ENCODE peak calls at places on chromosomes 7 and 10, in eight cellular contexts. I, Q, K, U, Z, F, H and T are unnamed samples.
A peak's percentile ranks its signal among the peaks of the same experiment; 100 is the strongest.

GRCh38 chr10:103836776-103837344 is 18.5 kb downstream of the SH3PXD2A start:
- DNase-seq in I (no peak), Q (no peak), K (no peak), U (no peak), Z (no peak), F (no peak), H (no peak), T (no peak)

GRCh38 chr10:122013311-122013780 is 24.4 kb downstream of the TACC2 start:
- DNase-seq in I (no peak), Q (no peak), K (no peak), U (no peak), Z (no peak), F (peak; percentile 96), H (no peak), T (no peak)

GRCh38 chr10:16948335-16948734 is 131.1 kb upstream of the RSU1 start:
- DNase-seq in I (no peak), Q (no peak), K (no peak), U (no peak), Z (no peak), F (no peak), H (no peak), T (no peak)

GRCh38 chr10:47225186-47225927 is 74.6 kb upstream of the GDF10 start:
- DNase-seq in I (no peak), Q (no peak), K (no peak), U (no peak), Z (no peak), F (no peak), H (no peak), T (peak; percentile 10)

GRCh38 chr7:1546909-1547776 is 8.9 kb downstream of the TMEM184A start:
- DNase-seq in I (no peak), Q (no peak), K (no peak), U (no peak), Z (no peak), F (no peak), H (no peak), T (no peak)

GRCh38 chr10:44416021-44416758 is 31.3 kb upstream of the CXCL12 start:
- DNase-seq in I (peak; percentile 21), Q (no peak), K (no peak), U (no peak), Z (no peak), F (no peak), H (no peak), T (peak; percentile 74)

GRCh38 chr10:36675458-36675880 is 449.9 kb upstream of the ANKRD30A start:
- DNase-seq in I (no peak), Q (no peak), K (no peak), U (no peak), Z (no peak), F (no peak), H (no peak), T (no peak)

GRCh38 chr7:11833431-11833830 is 1.4 kb upstream of the THSD7A start:
- DNase-seq in I (no peak), Q (no peak), K (no peak), U (no peak), Z (no peak), F (no peak), H (no peak), T (no peak)

GRCh38 chr7:140610204-140611165 is 30.1 kb downstream of the DENND2A start:
- DNase-seq in I (peak; percentile 34), Q (no peak), K (no peak), U (no peak), Z (no peak), F (no peak), H (no peak), T (no peak)

GRCh38 chr7:13832346-13832745 is 157.1 kb downstream of the ETV1 start:
- DNase-seq in I (no peak), Q (no peak), K (no peak), U (no peak), Z (no peak), F (no peak), H (no peak), T (no peak)

GRCh38 chr10:43287056-43288007 is 20.5 kb upstream of the RASGEF1A start:
- DNase-seq in I (no peak), Q (peak; percentile 65), K (peak; percentile 87), U (peak; percentile 85), Z (peak; percentile 66), F (no peak), H (no peak), T (no peak)

GRCh38 chr10:116221053-116221452 is 52.0 kb downstream of the GFRA1 start:
- DNase-seq in I (no peak), Q (no peak), K (no peak), U (no peak), Z (no peak), F (no peak), H (no peak), T (no peak)

GRCh38 chr7:150368098-150368883 is at the start of gene REPIN1:
- DNase-seq in I (peak; percentile 95), Q (peak; percentile 94), K (peak; percentile 96), U (peak; percentile 85), Z (peak; percentile 80), F (peak; percentile 94), H (peak; percentile 93), T (peak; percentile 98)

GRCh38 chr7:150370612-150371071 is 2.0 kb downstream of the REPIN1 start:
- DNase-seq in I (no peak), Q (no peak), K (no peak), U (no peak), Z (no peak), F (no peak), H (no peak), T (no peak)

GRCh38 chr7:150367677-150368097 is 935 bp upstream of the REPIN1 start:
- DNase-seq in I (no peak), Q (no peak), K (no peak), U (no peak), Z (no peak), F (no peak), H (no peak), T (no peak)

GRCh38 chr7:150369740-150370501 is 1.3 kb downstream of the REPIN1 start:
- DNase-seq in I (no peak), Q (no peak), K (no peak), U (no peak), Z (no peak), F (no peak), H (no peak), T (no peak)

GRCh38 chr7:150368884-150369739 is 490 bp downstream of the REPIN1 start:
- DNase-seq in I (peak; percentile 85), Q (peak; percentile 67), K (peak; percentile 67), U (peak; percentile 78), Z (peak; percentile 24), F (peak; percentile 72), H (peak; percentile 52), T (peak; percentile 39)
- TF ChIP-seq POLR2A in I (no peak), Q (peak; percentile 35), K (no peak), U (no peak), Z (no peak), F (peak; percentile 86), H (no peak), T (no peak)

GRCh38 chr10:86958831-86959736 is 685 bp downstream of the SNCG start:
- DNase-seq in I (peak; percentile 84), Q (no peak), K (peak; percentile 54), U (no peak), Z (peak; percentile 62), F (no peak), H (peak; percentile 88), T (no peak)

GRCh38 chr10:86956195-86956840 is 1.1 kb downstream of the MMRN2 start:
- DNase-seq in I (no peak), Q (no peak), K (no peak), U (no peak), Z (no peak), F (no peak), H (no peak), T (no peak)

GRCh38 chr10:86956841-86957448 is 470 bp downstream of the MMRN2 start:
- DNase-seq in I (no peak), Q (no peak), K (no peak), U (no peak), Z (no peak), F (no peak), H (no peak), T (no peak)

GRCh38 chr10:86958109-86958830 is at the start of gene SNCG:
- DNase-seq in I (no peak), Q (no peak), K (no peak), U (no peak), Z (no peak), F (no peak), H (peak; percentile 70), T (peak; percentile 30)

DNA sequence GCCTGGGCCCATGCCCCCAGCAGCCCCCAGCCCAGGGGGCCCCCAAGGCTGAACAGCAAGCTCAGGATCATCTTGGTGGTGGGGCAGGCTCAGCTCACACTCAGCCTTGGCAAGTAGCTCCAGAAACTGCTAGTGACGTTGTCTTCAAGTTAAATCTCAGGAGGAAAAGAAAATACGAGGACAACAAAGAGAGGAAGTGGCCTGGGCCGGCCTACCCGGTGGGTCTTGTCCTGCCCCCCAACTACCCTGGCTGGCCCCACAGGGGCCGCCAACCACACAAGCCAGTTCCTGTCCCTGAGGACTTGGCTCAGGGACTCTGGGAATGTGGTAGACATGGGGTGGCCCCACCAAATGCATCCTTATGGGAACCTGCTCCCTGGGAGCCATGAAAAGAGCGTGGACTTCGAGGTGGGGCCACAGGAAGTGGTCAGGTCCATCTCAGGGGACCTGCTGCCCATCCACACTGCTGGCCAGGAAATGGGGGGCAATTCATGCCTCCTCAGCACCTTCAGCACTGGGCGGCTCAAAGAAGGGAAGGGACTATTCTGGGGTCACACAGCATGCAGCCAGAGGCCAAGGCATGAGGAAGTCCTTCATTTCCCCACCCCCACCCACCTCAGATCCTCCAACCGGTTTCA is at the start of gene MMRN2:
- DNase-seq in I (peak; percentile 68), Q (no peak), K (no peak), U (no peak), Z (no peak), F (no peak), H (no peak), T (no peak)
- H3K4me3 ChIP-seq in I (peak within 1 kb of the TSS; percentile 55), Q (peak within 1 kb of the TSS; percentile 5), K (peak within 1 kb of the TSS; percentile 28), U (peak within 1 kb of the TSS; percentile 28), Z (peak within 1 kb of the TSS; percentile 50), F (peak within 1 kb of the TSS; percentile 55), H (peak within 1 kb of the TSS; percentile 20), T (no peak within 1 kb of the TSS)

GRCh38 chr10:102644646-102645387 is 538 bp downstream of the TRIM8 start:
- DNase-seq in I (peak; percentile 83), Q (peak; percentile 89), K (peak; percentile 85), U (peak; percentile 86), Z (peak; percentile 80), F (peak; percentile 92), H (peak; percentile 82), T (peak; percentile 97)
- TF ChIP-seq POLR2A in I (no peak), Q (peak; percentile 75), K (peak; percentile 0), U (no peak), Z (peak; percentile 53), F (no peak), H (no peak), T (no peak)

GRCh38 chr10:68111580-68111979 is 2.3 kb downstream of the MYPN start:
- DNase-seq in I (no peak), Q (no peak), K (no peak), U (no peak), Z (no peak), F (no peak), H (no peak), T (no peak)

GRCh38 chr10:68109312-68109711 is at the start of gene MYPN:
- DNase-seq in I (peak; percentile 58), Q (no peak), K (no peak), U (no peak), Z (no peak), F (peak; percentile 90), H (no peak), T (no peak)

GRCh38 chr10:68112837-68113236 is 3.5 kb downstream of the MYPN start:
- DNase-seq in I (no peak), Q (no peak), K (no peak), U (no peak), Z (no peak), F (no peak), H (no peak), T (no peak)

GRCh38 chr10:68107651-68108449 is 1.4 kb upstream of the MYPN start:
- DNase-seq in I (no peak), Q (no peak), K (no peak), U (no peak), Z (no peak), F (no peak), H (no peak), T (no peak)

GRCh38 chr10:68110027-68110426 is 739 bp downstream of the MYPN start:
- DNase-seq in I (no peak), Q (no peak), K (no peak), U (no peak), Z (no peak), F (peak; percentile 42), H (no peak), T (no peak)
- H3K4me3 ChIP-seq in I (peak overlapping the region; percentile 34), Q (no peak overlapping the region), K (no peak overlapping the region), U (no peak overlapping the region), Z (no peak overlapping the region), F (peak overlapping the region; percentile 66), H (no peak overlapping the region), T (no peak overlapping the region)